ENCODE peak calls at places on chromosomes 4 and X, in ten cellular contexts. V is hepatocyte, N is HCT116, T is OCI-LY7, E is GM23338, F is GM23248, G is PC-9, R is MM.1S, Q is PC-3, S is SK-N-SH. P is an unnamed sample. For H3K9me2, the result is how much of the 10 kb centered on the place peaks cover.

GRCh38 chr4:139556735-139557505 is 901 bp upstream of the SETD7 start:
- DNase-seq in V (peak), N (no peak), T (peak), E (peak), F (peak), G (peak), R (peak), Q (peak), S (peak), P (peak)

GRCh38 chr4:95155759-95156451 is 392.9 kb downstream of the UNC5C start:
- DNase-seq in V (peak), N (peak), T (peak), E (peak), F (peak), G (no peak), R (peak), Q (peak), S (peak), P (peak)

GRCh38 chrX:155334486-155335316 is at the start of gene CLIC2:
- DNase-seq in V (peak), N (no peak), T (no peak), E (no peak), F (peak), G (no peak), R (peak), Q (peak), S (no peak), P (no peak)

GRCh38 chr4:34720563-34720962 is 1523.8 kb downstream of the ARAP2 start:
- DNase-seq in V (peak), N (peak), T (peak), E (peak), F (peak), G (no peak), R (peak), Q (peak), S (peak), P (peak)

GRCh38 chr4:878796-879729 is 53.1 kb downstream of the GAK start:
- DNase-seq in V (no peak), N (no peak), T (no peak), E (no peak), F (no peak), G (no peak), R (no peak), Q (no peak), S (no peak), P (no peak)

GRCh38 chrX:155056877-155057792 is 13.8 kb downstream of the CMC4 start:
- DNase-seq in V (peak), N (peak), T (peak), E (peak), F (peak), G (no peak), R (peak), Q (peak), S (peak), P (peak)

GRCh38 chr4:84578540-84579409 is 4.2 kb upstream of the CDS1 start:
- DNase-seq in V (peak), N (peak), T (peak), E (peak), F (peak), G (no peak), R (peak), Q (peak), S (peak), P (peak)

GRCh38 chrX:13428055-13428786 is 108.4 kb upstream of the ATXN3L start:
- DNase-seq in V (peak), N (peak), T (no peak), E (peak), F (peak), G (peak), R (no peak), Q (peak), S (no peak), P (no peak)

GRCh38 chr4:1210971-1211370 is 38.0 kb downstream of the CTBP1 start:
- DNase-seq in V (no peak), N (no peak), T (no peak), E (no peak), F (no peak), G (no peak), R (no peak), Q (no peak), S (no peak), P (no peak)

GRCh38 chr4:2762048-2762447 is 5.9 kb upstream of the TNIP2 start:
- DNase-seq in V (no peak), N (no peak), T (no peak), E (no peak), F (no peak), G (no peak), R (no peak), Q (no peak), S (no peak), P (no peak)

GRCh38 chrX:10360121-10360520 is 203.3 kb downstream of the CLCN4 start:
- DNase-seq in V (no peak), N (no peak), T (no peak), E (no peak), F (peak), G (no peak), R (no peak), Q (no peak), S (peak), P (no peak)

GRCh38 chr4:183437452-183437851 is 7.0 kb upstream of the CDKN2AIP start:
- DNase-seq in V (no peak), N (no peak), T (no peak), E (no peak), F (no peak), G (no peak), R (no peak), Q (no peak), S (no peak), P (no peak)

GRCh38 chrX:151153086-151153485 is 23.3 kb upstream of the GPR50 start:
- DNase-seq in V (peak), N (no peak), T (no peak), E (peak), F (peak), G (peak), R (no peak), Q (peak), S (no peak), P (no peak)

GRCh38 chr4:133592591-133592990 is 443.5 kb downstream of the PCDH10 start:
- DNase-seq in V (no peak), N (no peak), T (no peak), E (peak), F (no peak), G (no peak), R (no peak), Q (no peak), S (no peak), P (no peak)

DNA sequence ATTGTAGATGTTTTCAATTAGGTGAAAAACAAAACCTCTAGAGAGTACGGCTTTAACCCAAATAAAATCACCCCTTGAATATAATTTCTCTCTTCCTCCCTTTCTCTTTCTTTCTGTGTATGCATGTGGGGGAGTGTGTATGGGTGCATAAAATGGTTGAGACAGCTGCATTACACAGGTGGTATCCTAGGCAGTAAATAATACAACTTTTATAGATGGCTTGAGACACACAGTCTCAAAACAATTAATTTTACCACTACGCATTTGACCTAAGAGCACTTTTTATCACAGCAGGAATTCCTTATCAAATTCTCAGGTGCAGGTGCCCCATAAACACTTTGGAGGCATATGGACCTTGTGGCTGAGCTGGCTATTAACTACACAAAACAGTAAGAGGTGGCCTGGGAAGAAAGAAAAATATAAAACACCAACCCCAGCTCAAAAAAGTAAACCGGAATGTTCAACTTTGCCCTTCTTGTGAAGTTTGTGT is 91.3 kb downstream of the RASGEF1B start:
- DNase-seq in V (no peak), N (no peak), T (no peak), E (no peak), F (no peak), G (no peak), R (no peak), Q (no peak), S (no peak), P (no peak)
- H3K9me2 ChIP-seq in V (under half), N (under half), T (under half), E (under half), F (under half), G (under half), R (under half), Q (under half), S (under half), P (under half)

GRCh38 chr4:18579222-18579621 is 557.7 kb upstream of the LCORL start:
- DNase-seq in V (no peak), N (no peak), T (no peak), E (no peak), F (no peak), G (no peak), R (no peak), Q (no peak), S (no peak), P (no peak)

GRCh38 chr4:18578307-18578706 is 556.8 kb upstream of the LCORL start:
- DNase-seq in V (no peak), N (no peak), T (no peak), E (no peak), F (no peak), G (no peak), R (no peak), Q (no peak), S (no peak), P (no peak)

GRCh38 chr4:18582841-18583240 is 561.3 kb upstream of the LCORL start:
- DNase-seq in V (no peak), N (no peak), T (no peak), E (no peak), F (no peak), G (no peak), R (no peak), Q (no peak), S (no peak), P (no peak)
- H3K9me2 ChIP-seq in V (under half), N (under half), T (under half), E (under half), F (under half), G (under half), R (under half), Q (under half), S (under half), P (under half)

GRCh38 chr4:142406917-142407501 is 439.1 kb downstream of the INPP4B start:
- DNase-seq in V (no peak), N (no peak), T (no peak), E (no peak), F (peak), G (no peak), R (no peak), Q (peak), S (no peak), P (no peak)
- H3K9me2 ChIP-seq in V (under half), N (under half), T (under half), E (under half), F (under half), G (under half), R (under half), Q (under half), S (under half), P (under half)

GRCh38 chr4:109395694-109396093 is 37.9 kb upstream of the SEC24B start:
- DNase-seq in V (no peak), N (no peak), T (no peak), E (peak), F (no peak), G (no peak), R (no peak), Q (no peak), S (no peak), P (no peak)

DNA sequence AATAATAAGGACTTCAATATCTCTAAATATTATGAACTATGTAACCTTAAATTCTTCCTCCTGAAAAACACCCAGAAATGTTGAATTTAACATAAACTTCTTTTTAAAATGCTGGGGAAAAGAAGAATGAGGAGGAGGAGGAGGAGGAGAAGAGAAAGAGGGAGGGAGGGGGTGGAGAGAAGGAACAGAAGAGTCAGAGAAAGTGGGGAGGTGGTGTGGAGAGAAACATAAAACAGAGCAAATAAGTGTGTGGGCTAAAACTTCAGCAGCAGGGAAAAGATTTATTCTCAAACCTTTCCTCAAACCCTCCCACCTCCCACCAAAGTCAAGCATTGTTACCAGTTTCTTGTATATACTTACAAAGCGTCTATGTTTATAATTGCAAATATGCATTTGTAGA is 34.7 kb upstream of the SEC24B start:
- DNase-seq in V (no peak), N (no peak), T (no peak), E (no peak), F (no peak), G (no peak), R (no peak), Q (no peak), S (no peak), P (no peak)
- H3K9me2 ChIP-seq in V (under half), N (under half), T (under half), E (under half), F (under half), G (under half), R (under half), Q (under half), S (under half), P (under half)

DNA sequence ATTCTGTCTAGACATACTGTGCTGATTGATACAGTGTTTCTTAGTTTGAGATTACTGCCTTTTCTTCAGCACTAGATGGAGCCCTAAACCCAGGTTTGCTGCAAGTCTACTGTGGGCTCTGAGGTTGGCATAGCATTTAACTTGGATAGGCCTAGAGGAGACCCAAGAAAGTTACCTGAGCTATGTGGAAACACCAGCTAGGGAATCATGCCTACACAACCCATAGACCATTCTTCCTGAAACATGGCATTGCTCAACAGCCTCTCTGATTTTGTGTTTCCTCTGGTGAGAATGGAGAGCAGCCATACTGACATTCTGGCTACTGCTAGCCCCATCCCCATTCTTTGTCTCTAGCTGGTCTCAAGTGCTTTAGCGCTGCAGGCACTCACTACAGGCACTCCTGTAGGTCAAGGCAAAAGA is 287.7 kb upstream of the PCDH18 start:
- DNase-seq in V (peak), N (peak), T (peak), E (peak), F (peak), G (peak), R (peak), Q (peak), S (peak), P (peak)
- H3K9me2 ChIP-seq in V (under half), N (under half), T (under half), E (under half), F (under half), G (under half), R (under half), Q (under half), S (under half), P (under half)

DNA sequence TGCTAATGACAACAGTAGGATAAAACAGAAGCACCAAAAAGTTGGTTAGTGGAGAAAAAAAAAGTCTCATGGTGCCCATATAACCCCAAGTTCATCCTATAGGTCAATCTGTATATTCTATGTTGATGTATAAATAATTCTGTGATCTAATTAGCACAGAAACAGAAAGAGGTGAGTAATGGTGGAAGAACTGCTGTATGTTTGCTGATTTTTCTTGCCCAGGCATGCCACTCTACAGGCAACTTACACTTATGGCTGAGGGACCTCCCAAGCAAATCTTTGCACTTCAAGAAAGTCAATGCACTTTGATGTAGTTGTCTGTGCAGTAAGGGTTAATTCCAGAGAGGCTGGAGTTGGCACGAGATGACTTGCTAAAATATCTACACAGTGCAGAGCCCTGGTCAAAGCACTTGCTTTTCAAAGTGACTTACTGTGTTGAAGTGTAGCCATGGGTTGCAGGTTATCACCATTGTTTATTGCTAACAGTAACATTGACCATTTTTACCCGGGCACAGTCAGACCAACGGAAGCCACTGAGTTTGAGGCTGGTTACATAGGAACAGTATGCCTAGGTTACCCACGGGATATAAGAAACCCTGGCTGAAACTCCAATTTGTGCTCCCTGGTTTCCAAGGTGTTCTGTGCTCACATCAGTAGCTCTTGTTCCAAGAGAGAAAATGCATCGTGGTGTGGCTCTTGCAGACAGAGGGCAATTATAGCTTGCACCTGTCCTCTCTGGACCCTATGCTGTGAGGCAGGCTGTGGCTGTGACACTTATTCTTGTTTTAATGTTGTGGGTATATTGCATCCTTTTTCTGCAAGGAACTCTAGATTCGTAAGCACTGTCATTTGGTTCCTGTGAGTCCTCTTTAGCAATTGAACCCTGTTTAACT is 141.3 kb upstream of the FTHL17 start:
- DNase-seq in V (no peak), N (no peak), T (no peak), E (no peak), F (no peak), G (no peak), R (no peak), Q (no peak), S (no peak), P (no peak)
- H3K9me2 ChIP-seq in V (under half), N (under half), T (under half), E (under half), F (under half), G (under half), R (under half), Q (under half), S (under half), P (under half)

GRCh38 chr4:185469539-185470154 is 1.9 kb downstream of the CCDC110 start:
- DNase-seq in V (no peak), N (no peak), T (no peak), E (no peak), F (no peak), G (no peak), R (no peak), Q (no peak), S (no peak), P (no peak)

GRCh38 chr4:185471235-185472062 is at the start of gene CCDC110:
- DNase-seq in V (peak), N (peak), T (peak), E (peak), F (peak), G (peak), R (peak), Q (peak), S (peak), P (peak)

GRCh38 chr4:185468999-185469398 is 2.5 kb downstream of the CCDC110 start:
- DNase-seq in V (no peak), N (no peak), T (no peak), E (no peak), F (no peak), G (no peak), R (no peak), Q (no peak), S (no peak), P (no peak)

GRCh38 chr4:185472063-185472542 is 570 bp upstream of the CCDC110 start:
- DNase-seq in V (no peak), N (no peak), T (peak), E (no peak), F (no peak), G (no peak), R (peak), Q (no peak), S (peak), P (peak)

DNA sequence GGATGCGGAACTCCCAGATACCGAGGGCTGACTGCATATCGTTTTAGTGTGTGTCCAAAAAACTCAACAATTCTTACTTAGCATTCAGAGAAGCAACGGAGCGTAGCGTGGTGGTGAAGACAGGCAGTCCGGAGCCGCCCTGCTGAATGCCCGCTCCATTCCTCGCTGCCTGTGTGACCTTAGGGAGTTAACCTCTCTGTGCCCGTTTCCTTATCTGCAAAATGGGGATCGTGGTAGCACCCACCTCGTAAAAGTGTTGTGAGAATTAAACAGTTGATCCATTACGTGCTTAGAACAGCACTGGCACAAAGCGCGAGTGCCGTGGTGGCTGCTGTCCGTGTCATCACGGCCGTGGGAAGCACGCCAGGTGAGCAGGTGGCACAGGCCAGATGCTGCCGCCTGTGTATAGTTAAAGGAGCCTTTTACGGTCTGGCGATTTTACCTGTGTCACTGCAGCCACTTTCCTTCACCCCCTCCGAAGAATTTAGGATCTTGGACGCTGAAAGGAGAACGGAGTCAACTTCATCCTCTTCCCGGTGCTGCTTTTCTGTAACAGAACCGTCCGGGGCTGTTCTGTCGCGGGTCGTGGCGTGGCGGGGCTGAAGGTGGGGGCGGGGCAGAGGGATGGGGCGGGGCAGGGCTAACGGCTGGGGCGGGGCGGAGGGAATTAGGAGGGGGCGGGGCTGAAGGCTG is 884 bp downstream of the CCDC110 start:
- DNase-seq in V (peak), N (peak), T (peak), E (peak), F (peak), G (peak), R (peak), Q (peak), S (peak), P (no peak)
- H3K9me2 ChIP-seq in V (under half), N (under half), T (under half), E (under half), F (under half), G (under half), R (under half), Q (under half), S (under half), P (under half)

P was measured in Karpas-422.